ENCODE peak calls at places on chromosome X, in nine cellular contexts. R is transverse colon, W is coronary artery, E is colonic mucosa, A is pancreas, F is IMR-90, O is brain microvascular endothelial cell, V is DND-41, I is PC-9. L is an unnamed sample.

GRCh38 chrX:12979011-12979629 is 4.2 kb downstream of the TMSB4X start:
- DNase-seq in W (no peak), I (no peak), V (no peak), E (no peak), O (no peak), F (no peak), R (no peak), A (no peak), L (no peak)

GRCh38 chrX:72123471-72124185 is 8.1 kb downstream of the RTL5 start:
- DNase-seq in F (peak), V (no peak), E (no peak), I (no peak), W (peak), R (no peak), O (peak), A (no peak), L (peak)

GRCh38 chrX:16882188-16882587 is 12.0 kb upstream of the RBBP7 start:
- DNase-seq in O (no peak), F (peak), E (peak), R (peak), V (peak), W (no peak), I (peak), A (peak), L (peak)

GRCh38 chrX:18883234-18883960 is 100.5 kb downstream of the PHKA2 start:
- DNase-seq in F (no peak), R (no peak), A (no peak), O (no peak), I (no peak), E (no peak), V (no peak), W (no peak), L (no peak)

GRCh38 chrX:153885208-153885787 is 675 bp downstream of the L1CAM start:
- DNase-seq in F (no peak), V (no peak), W (no peak), I (no peak), R (no peak), O (no peak), E (no peak), A (no peak), L (no peak)

GRCh38 chrX:134026732-134027311 is 41.4 kb upstream of the GPC3 start:
- DNase-seq in R (peak), I (peak), O (peak), V (peak), A (peak), W (no peak), F (peak), E (peak), L (peak)

GRCh38 chrX:100410083-100410590 is at the start of gene PCDH19:
- DNase-seq in W (no peak), F (peak), R (peak), O (peak), V (no peak), I (no peak), E (peak), A (peak), L (peak)

GRCh38 chrX:115889121-115889890 is 281.2 kb upstream of the AGTR2 start:
- DNase-seq in O (no peak), E (peak), V (no peak), I (no peak), A (peak), R (no peak), W (no peak), F (no peak), L (no peak)

GRCh38 chrX:20951016-20951795 is 423.0 kb upstream of the CNKSR2 start:
- DNase-seq in I (no peak), A (no peak), W (no peak), E (no peak), V (no peak), F (no peak), R (no peak), O (no peak), L (no peak)

GRCh38 chrX:53093177-53093655 is 726 bp upstream of the KANTR start:
- DNase-seq in F (peak), E (peak), I (peak), O (peak), A (peak), W (peak), R (peak), V (peak), L (peak)

GRCh38 chrX:139209342-139209741 is 321.2 kb upstream of the F9 start:
- DNase-seq in E (no peak), V (no peak), F (no peak), I (no peak), W (no peak), R (no peak), A (no peak), O (no peak), L (no peak)

GRCh38 chrX:149493567-149494562 is 11.2 kb downstream of the IDS start:
- DNase-seq in E (no peak), R (peak), A (no peak), V (no peak), I (no peak), W (no peak), O (no peak), F (no peak), L (no peak)

GRCh38 chrX:153214934-153215333 is 35.9 kb downstream of the MAGEA1 start:
- DNase-seq in O (no peak), W (no peak), E (no peak), F (no peak), R (no peak), A (no peak), I (no peak), V (no peak), L (no peak)

GRCh38 chrX:107721318-107721717 is 54.3 kb downstream of the TSC22D3 start:
- DNase-seq in I (no peak), V (no peak), A (no peak), R (peak), E (no peak), W (no peak), F (no peak), O (no peak), L (no peak)

GRCh38 chrX:136162827-136163427 is 15.6 kb downstream of the FHL1 start:
- DNase-seq in W (no peak), V (peak), E (peak), O (peak), R (peak), A (no peak), F (peak), I (peak), L (peak)

GRCh38 chrX:143121471-143121870 is 95.7 kb downstream of the SPANXN4 start:
- DNase-seq in V (no peak), W (no peak), F (no peak), A (no peak), R (no peak), E (no peak), I (no peak), O (no peak), L (no peak)

GRCh38 chrX:74535211-74535621 is 79.2 kb downstream of the RLIM start:
- DNase-seq in F (peak), O (peak), I (no peak), R (peak), W (no peak), V (no peak), A (no peak), E (peak), L (peak)

GRCh38 chrX:111812889-111813563 is 63.0 kb upstream of the TRPC5OS start:
- DNase-seq in I (no peak), V (no peak), E (no peak), A (no peak), O (no peak), R (no peak), W (no peak), F (no peak), L (no peak)

GRCh38 chrX:39893417-39894338 is 204.1 kb downstream of the BCOR start:
- DNase-seq in R (no peak), W (no peak), E (no peak), A (no peak), V (no peak), I (no peak), F (no peak), O (no peak), L (no peak)

GRCh38 chrX:19902110-19902509 is 14.7 kb upstream of the SH3KBP1 start:
- DNase-seq in O (peak), F (peak), E (no peak), I (no peak), V (no peak), A (no peak), R (no peak), W (no peak), L (no peak)

GRCh38 chrX:129641941-129642340 is 12.8 kb downstream of the APLN start:
- DNase-seq in A (no peak), O (peak), F (peak), W (no peak), E (no peak), R (no peak), I (no peak), V (no peak), L (no peak)

GRCh38 chrX:150348365-150348764 is 14.8 kb upstream of the MAMLD1 start:
- DNase-seq in W (no peak), E (no peak), O (no peak), F (no peak), R (no peak), I (peak), A (no peak), V (peak), L (no peak)

GRCh38 chrX:80293354-80293753 is 126.9 kb upstream of the TENT5D start:
- DNase-seq in O (no peak), I (no peak), V (no peak), E (no peak), W (no peak), A (no peak), F (no peak), R (no peak), L (no peak)

GRCh38 chrX:5876984-5877655 is 351.5 kb downstream of the NLGN4X start:
- DNase-seq in A (peak), W (no peak), F (no peak), V (no peak), R (peak), E (no peak), I (no peak), O (no peak), L (no peak)

GRCh38 chrX:34849371-34849770 is 93.2 kb upstream of the FAM47B start:
- DNase-seq in E (no peak), I (no peak), V (no peak), O (no peak), R (no peak), W (no peak), A (no peak), F (peak), L (no peak)

GRCh38 chrX:154435171-154435733 is 1.7 kb upstream of the GDI1 start:
- DNase-seq in W (no peak), E (no peak), F (no peak), A (no peak), O (no peak), R (no peak), I (no peak), V (no peak), L (no peak)

GRCh38 chrX:85516131-85516530 is 136.7 kb upstream of the POF1B start:
- DNase-seq in W (no peak), O (no peak), F (no peak), V (no peak), R (no peak), E (no peak), A (no peak), I (no peak), L (no peak)

GRCh38 chrX:85573801-85574200 is 194.3 kb upstream of the POF1B start:
- DNase-seq in O (no peak), W (no peak), E (no peak), R (no peak), A (no peak), F (no peak), V (no peak), I (no peak), L (no peak)

GRCh38 chrX:71492086-71493065 is 40.5 kb upstream of the OGT start:
- DNase-seq in W (peak), O (peak), E (peak), A (peak), V (no peak), R (peak), F (peak), I (peak), L (peak)

GRCh38 chrX:114178126-114178525 is 405.8 kb upstream of the HTR2C start:
- DNase-seq in W (no peak), E (no peak), O (no peak), I (no peak), A (no peak), V (no peak), F (no peak), R (no peak), L (no peak)

DNA sequence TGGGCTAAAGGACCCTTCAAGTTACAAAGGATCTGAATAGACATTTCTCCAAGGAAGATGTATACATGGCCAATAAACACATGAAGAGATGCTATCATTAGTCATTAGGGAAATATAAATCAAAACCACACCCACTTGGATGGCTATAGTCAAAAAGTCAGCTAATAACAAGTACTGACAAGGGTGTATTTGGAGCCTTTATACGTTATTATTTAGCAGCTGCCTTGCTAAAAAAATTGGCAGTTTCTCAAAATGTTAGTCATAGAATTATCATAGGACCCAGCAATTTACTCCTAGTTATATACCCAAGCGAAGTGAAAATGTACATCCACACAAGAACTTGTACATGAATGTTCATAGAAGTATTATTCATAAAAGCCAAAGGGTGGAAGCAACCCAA is 112.7 kb upstream of the DUSP21 start:
- DNase-seq in O (no peak), W (no peak), R (no peak), F (peak), I (no peak), A (no peak), E (no peak), V (no peak), L (no peak)
- TF ChIP-seq CTCF in O (no peak), W (no peak), R (no peak), F (no peak), I (no peak), A (no peak), E (no peak), V (no peak), L (no peak)

DNA sequence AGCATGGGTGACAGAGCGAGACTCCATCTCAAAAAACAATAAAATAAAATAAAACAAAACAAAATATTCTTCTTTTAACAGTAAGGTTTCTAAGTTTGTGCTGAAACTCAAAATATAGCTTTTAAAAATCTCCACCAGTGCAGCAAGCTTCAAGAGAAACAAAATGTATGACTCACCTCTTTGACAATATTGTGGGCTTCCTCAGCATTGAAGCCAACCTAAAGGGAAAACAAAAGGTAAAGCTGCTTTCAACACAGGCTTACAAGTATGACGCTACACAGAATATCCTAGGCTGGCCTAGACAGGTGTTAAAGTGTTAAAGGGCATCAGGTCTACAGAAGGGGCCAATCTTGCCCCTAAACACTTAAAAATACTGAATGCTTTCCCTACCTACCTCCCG is 1.2 kb downstream of the DYNLT3 start:
- DNase-seq in O (no peak), W (no peak), F (peak), V (no peak), E (no peak), R (no peak), A (no peak), I (no peak), L (no peak)
- H3K27ac ChIP-seq in O (no peak), W (peak), F (no peak), V (no peak), E (no peak), R (peak), A (no peak), I (no peak), L (peak)

DNA sequence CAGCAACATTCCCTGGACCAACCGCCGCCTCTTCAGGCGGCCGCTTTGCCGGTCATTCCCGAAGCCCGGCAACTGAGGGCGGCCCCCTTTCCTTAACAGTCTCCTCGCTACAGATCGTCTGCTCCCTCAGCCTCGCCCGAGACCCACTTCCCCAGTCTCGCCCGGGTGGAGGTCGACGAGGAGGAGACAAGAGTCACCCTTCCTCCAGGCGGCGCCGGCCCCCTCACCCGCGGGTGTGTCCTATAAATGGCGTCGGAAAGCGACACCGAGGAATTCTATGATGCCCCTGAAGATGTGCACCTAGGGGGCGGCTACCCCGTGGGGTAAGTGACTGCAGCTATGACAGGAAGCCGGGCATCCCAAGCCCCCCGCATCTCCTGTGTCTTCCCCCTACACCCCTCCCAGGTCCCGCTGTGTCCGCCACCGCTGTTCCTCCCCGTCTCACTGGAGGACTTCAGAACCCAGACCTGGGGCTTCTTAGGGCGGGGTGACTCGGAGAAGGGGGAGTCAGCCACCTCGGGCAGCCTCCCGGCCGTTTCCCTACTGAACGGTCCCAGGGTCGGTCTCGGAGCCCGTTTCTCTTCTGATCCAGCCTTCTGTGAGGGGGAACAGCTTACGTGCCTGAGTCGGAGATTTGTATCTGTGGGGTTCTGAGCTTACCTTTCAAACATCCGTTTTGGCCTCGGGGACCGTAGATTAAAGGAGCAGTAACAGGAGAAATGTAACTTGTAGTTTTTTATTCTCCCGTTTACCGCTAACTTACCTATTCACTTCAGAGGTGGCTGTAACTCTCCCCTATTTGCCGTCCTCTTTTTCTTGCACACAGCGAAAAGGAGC is 570 bp downstream of the WDR44 start:
- DNase-seq in V (peak), F (no peak), I (no peak), A (peak), E (peak), O (peak), R (peak), W (no peak), L (no peak)
- TF ChIP-seq CTCF in V (peak), F (no peak), I (no peak), A (no peak), E (no peak), O (peak), R (no peak), W (no peak), L (no peak)

GRCh38 chrX:3461824-3462508 is 115.5 kb upstream of the MXRA5 start:
- DNase-seq in R (no peak), A (no peak), F (no peak), I (no peak), V (no peak), W (no peak), O (no peak), E (no peak), L (no peak)
- H3K27ac ChIP-seq in R (no peak), A (no peak), F (no peak), I (no peak), V (no peak), W (no peak), O (no peak), E (no peak), L (peak)

GRCh38 chrX:120604359-120604782 is 470 bp downstream of the MCTS1 start:
- DNase-seq in I (peak), W (no peak), V (peak), E (peak), F (peak), A (peak), O (peak), R (peak), L (no peak)

DNA sequence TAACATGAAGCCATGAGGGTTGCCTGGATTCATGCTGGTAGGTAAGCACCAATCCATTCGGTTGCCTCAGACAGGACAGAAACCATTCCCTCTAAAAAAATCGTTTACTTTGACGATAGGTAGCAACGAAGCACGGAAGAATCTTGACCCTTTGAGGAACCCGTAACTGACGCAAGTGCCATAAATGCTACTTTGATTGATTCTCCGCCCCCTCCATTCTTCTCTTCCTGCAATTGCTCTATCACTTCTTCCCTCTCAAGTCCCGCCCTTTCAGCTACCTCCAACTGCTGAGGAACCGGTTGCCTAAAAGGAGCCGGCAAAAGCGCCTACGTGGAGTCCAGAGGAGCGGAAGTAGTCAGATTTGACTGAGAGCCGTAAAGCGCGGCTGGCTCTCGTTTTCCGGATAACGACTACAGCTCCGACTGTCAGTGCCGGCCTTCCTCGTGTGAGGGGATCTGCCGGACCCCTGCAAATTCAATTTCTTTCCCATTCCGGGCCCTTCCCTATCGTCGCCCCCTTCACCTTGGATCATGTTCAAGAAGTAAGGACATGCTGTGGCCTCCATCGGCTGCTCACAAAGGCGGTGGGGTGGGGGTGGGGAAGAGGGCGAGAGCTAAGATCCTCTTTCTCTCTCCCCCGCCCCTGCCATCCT is at the start of gene MCTS1:
- DNase-seq in F (peak), A (peak), R (peak), I (peak), W (peak), E (peak), O (peak), V (peak), L (peak)
- TF ChIP-seq CTCF in F (no peak), A (no peak), R (no peak), I (no peak), W (no peak), E (no peak), O (no peak), V (no peak), L (no peak)

GRCh38 chrX:54359408-54359807 is 1.6 kb upstream of the WNK3 start:
- DNase-seq in A (no peak), W (no peak), F (no peak), V (no peak), R (no peak), E (no peak), I (no peak), O (no peak), L (no peak)
- H3K27ac ChIP-seq in A (no peak), W (no peak), F (no peak), V (no peak), R (no peak), E (no peak), I (no peak), O (no peak), L (no peak)